ENCODE peak calls at places on chromosomes 12 and 14, in six cellular contexts. Y, L, W, A, S and N are unnamed samples.

GRCh38 chr12:112314981-112315380 is 67.2 kb downstream of the HECTD4 start:
- DNase-seq in S (no peak), L (peak; percentile 68), W (no peak), A (no peak), Y (no peak), N (no peak)

GRCh38 chr12:52044284-52044983 is 6.8 kb upstream of the NR4A1 start:
- DNase-seq in S (peak; percentile 38), L (no peak), Y (peak; percentile 25), A (no peak), W (peak; percentile 80), N (peak; percentile 81)

GRCh38 chr12:62934799-62935674 is at the start of gene PPM1H:
- DNase-seq in Y (peak; percentile 80), W (peak; percentile 77), A (no peak), L (peak; percentile 11), S (peak; percentile 71), N (peak; percentile 77)

GRCh38 chr12:92030618-92031017 is 115.0 kb downstream of the BTG1 start:
- DNase-seq in Y (no peak), L (peak; percentile 24), A (peak; percentile 46), S (no peak), W (peak; percentile 58), N (no peak)

GRCh38 chr12:133231001-133231400 is 4.7 kb downstream of the ANHX start:
- DNase-seq in W (no peak), A (no peak), S (no peak), L (no peak), Y (no peak), N (no peak)

GRCh38 chr12:1502856-1503255 is 91.5 kb downstream of the FBXL14 start:
- DNase-seq in L (no peak), S (no peak), A (no peak), Y (no peak), W (no peak), N (no peak)

GRCh38 chr12:67484788-67485480 is 163.6 kb upstream of the DYRK2 start:
- DNase-seq in S (no peak), Y (peak; percentile 59), W (no peak), A (no peak), L (no peak), N (no peak)

GRCh38 chr12:116456683-116457082 is 102.5 kb upstream of the MAP1LC3B2 start:
- DNase-seq in S (no peak), W (no peak), A (no peak), L (no peak), Y (no peak), N (no peak)

GRCh38 chr12:46382425-46382973 is 9.9 kb upstream of the SLC38A2 start:
- DNase-seq in Y (no peak), L (no peak), A (no peak), S (no peak), W (no peak), N (no peak)

GRCh38 chr12:106915635-106916026 is 40.1 kb upstream of the TMEM263 start:
- DNase-seq in W (no peak), A (no peak), Y (no peak), S (no peak), L (no peak), N (no peak)

GRCh38 chr12:120468271-120468845 is 1.2 kb downstream of the SRSF9 start:
- DNase-seq in Y (peak; percentile 37), A (no peak), L (peak; percentile 57), S (no peak), W (no peak), N (no peak)

GRCh38 chr12:111590552-111590951 is 8.6 kb downstream of the ATXN2 start:
- DNase-seq in A (no peak), W (no peak), S (no peak), Y (no peak), L (no peak), N (no peak)

GRCh38 chr12:2412305-2412643 is 359.5 kb downstream of the CACNA1C start:
- DNase-seq in W (no peak), Y (no peak), L (no peak), A (no peak), S (no peak), N (no peak)

GRCh38 chr12:132218915-132219314 is 74.7 kb downstream of the NOC4L start:
- DNase-seq in Y (no peak), L (no peak), A (no peak), S (no peak), W (no peak), N (no peak)

GRCh38 chr14:71388862-71389261 is 481.6 kb downstream of the PCNX1 start:
- DNase-seq in L (no peak), S (no peak), A (no peak), Y (peak; percentile 72), W (no peak), N (no peak)

GRCh38 chr12:132847363-132848356 is 19.0 kb upstream of the GOLGA3 start:
- DNase-seq in Y (no peak), S (no peak), W (no peak), L (no peak), A (no peak), N (no peak)